ENCODE peak calls at places on chromosomes 1 and 21, in seven cellular contexts. D, L, G, I, B, N and P are unnamed samples.

GRCh38 chr1:245260116-245260882 is 105.5 kb downstream of the KIF26B start:
- DNase-seq in N (no peak), G (no peak), I (no peak), B (no peak), L (no peak), D (no peak), P (no peak)

GRCh38 chr1:225635649-225636048 is 17.3 kb downstream of the ENAH start:
- DNase-seq in G (no peak), D (no peak), L (no peak), I (no peak), N (no peak), B (no peak), P (no peak)

GRCh38 chr21:37072239-37072987 is 458 bp downstream of the PIGP start:
- DNase-seq in G (peak; percentile 86), B (no peak), I (peak; percentile 64), N (no peak), D (no peak), L (peak; percentile 79), P (no peak)

GRCh38 chr21:33866851-33867250 is 48.8 kb downstream of the ATP5PO start:
- DNase-seq in B (no peak), G (no peak), D (no peak), L (peak; percentile 74), I (no peak), N (no peak), P (no peak)

GRCh38 chr21:27505516-27505915 is 538.6 kb upstream of the ADAMTS5 start:
- DNase-seq in D (no peak), B (no peak), N (no peak), G (no peak), I (no peak), L (peak; percentile 92), P (no peak)

GRCh38 chr1:53025034-53025777 is 36.8 kb upstream of the PODN start:
- DNase-seq in L (peak; percentile 88), D (no peak), N (peak; percentile 23), B (no peak), I (no peak), G (peak; percentile 74), P (no peak)

GRCh38 chr1:234608720-234609527 is 1.1 kb downstream of the IRF2BP2 start:
- DNase-seq in N (peak; percentile 76), I (peak; percentile 75), G (peak; percentile 58), D (peak; percentile 85), L (peak; percentile 44), B (peak; percentile 72), P (no peak)

GRCh38 chr1:208551609-208552008 is 307.4 kb upstream of the PLXNA2 start:
- DNase-seq in D (no peak), B (no peak), N (no peak), I (no peak), L (no peak), G (no peak), P (no peak)

GRCh38 chr1:235078927-235079381 is 49.7 kb downstream of the TOMM20 start:
- DNase-seq in I (no peak), B (no peak), D (no peak), G (no peak), L (peak; percentile 45), N (no peak), P (no peak)

GRCh38 chr1:40855513-40855912 is 6.7 kb downstream of the CITED4 start:
- DNase-seq in B (peak; percentile 37), D (no peak), I (no peak), L (no peak), G (no peak), N (peak; percentile 58), P (no peak)

GRCh38 chr1:160205974-160206369 is 788 bp downstream of the PEA15 start:
- DNase-seq in G (peak; percentile 64), B (peak; percentile 57), L (peak; percentile 80), N (no peak), I (peak; percentile 54), D (peak; percentile 79), P (no peak)

GRCh38 chr21:45132841-45133573 is 58.6 kb downstream of the ADARB1 start:
- DNase-seq in N (no peak), D (no peak), L (no peak), I (no peak), B (no peak), G (peak; percentile 56), P (no peak)

GRCh38 chr1:27430903-27431653 is 38.7 kb downstream of the GPR3 start:
- DNase-seq in I (peak; percentile 44), L (no peak), B (no peak), G (no peak), D (no peak), N (no peak), P (peak; percentile 80)

GRCh38 chr1:114108741-114109255 is 44.9 kb downstream of the SYT6 start:
- DNase-seq in B (no peak), N (no peak), L (peak; percentile 30), I (no peak), D (no peak), G (no peak), P (no peak)

GRCh38 chr1:24929876-24930702 is at the start of gene RUNX3:
- DNase-seq in B (peak; percentile 92), I (peak; percentile 92), L (peak; percentile 73), D (peak; percentile 94), N (peak; percentile 54), G (peak; percentile 52), P (peak; percentile 71)

GRCh38 chr21:45831991-45832740 is 149.4 kb upstream of the COL6A1 start:
- DNase-seq in I (no peak), L (peak; percentile 35), D (peak; percentile 37), B (no peak), N (peak; percentile 34), G (no peak), P (no peak)

GRCh38 chr1:236140705-236141446 is 1.5 kb upstream of the GPR137B start:
- DNase-seq in B (no peak), G (no peak), I (no peak), D (no peak), N (peak; percentile 68), L (no peak), P (no peak)

GRCh38 chr1:7579831-7580804 is 191.0 kb upstream of the VAMP3 start:
- DNase-seq in I (no peak), B (no peak), D (no peak), G (no peak), N (no peak), L (no peak), P (no peak)

GRCh38 chr1:35301674-35302392 is 33.3 kb downstream of the ZMYM4 start:
- DNase-seq in L (no peak), G (no peak), B (no peak), N (no peak), D (no peak), I (no peak), P (peak; percentile 4)

GRCh38 chr1:25619101-25619890 is 2.7 kb downstream of the MAN1C1 start:
- DNase-seq in N (peak; percentile 79), G (peak; percentile 33), I (peak; percentile 57), B (peak; percentile 57), L (no peak), D (peak; percentile 80), P (no peak)

GRCh38 chr1:57254006-57254405 is 169.9 kb downstream of the DAB1 start:
- DNase-seq in G (no peak), D (no peak), B (no peak), N (peak; percentile 16), L (no peak), I (no peak), P (no peak)

GRCh38 chr1:184366992-184367391 is 19.8 kb upstream of the C1orf21 start:
- DNase-seq in G (no peak), D (no peak), B (no peak), I (no peak), N (no peak), L (no peak), P (no peak)

GRCh38 chr1:74423476-74423875 is 88.9 kb downstream of the LRRC53 start:
- DNase-seq in D (no peak), L (no peak), N (no peak), G (no peak), I (no peak), B (no peak), P (no peak)

GRCh38 chr21:26801524-26801923 is 43.7 kb downstream of the ADAMTS1 start:
- DNase-seq in G (no peak), L (peak; percentile 56), D (no peak), I (no peak), B (no peak), N (no peak), P (no peak)